ENCODE peak calls at places on chromosomes 4 and X, in four cellular contexts. P, G, K and M are unnamed samples. For H3K9me3, the result is how much of the 10 kb centered on the place peaks cover.

GRCh38 chr4:135429528-135429927 is 1227.9 kb upstream of the PABPC4L start:
- DNase-seq in K (no peak), G (no peak), P (no peak), M (no peak)

GRCh38 chrX:76428243-76429130 is 977 bp downstream of the MAGEE1 start:
- DNase-seq in G (peak), P (no peak), K (peak), M (no peak)

GRCh38 chr4:57037982-57038604 is 59.4 kb downstream of the POLR2B start:
- DNase-seq in G (peak), P (peak), K (peak), M (no peak)

GRCh38 chr4:147285751-147286150 is 195.1 kb upstream of the EDNRA start:
- DNase-seq in G (no peak), P (no peak), K (no peak), M (no peak)

GRCh38 chr4:185183622-185184281 is 20.0 kb downstream of the CFAP97 start:
- DNase-seq in K (peak), P (peak), G (peak), M (peak)

GRCh38 chrX:3743821-3744439 is 30.5 kb upstream of the PRKX start:
- DNase-seq in G (no peak), P (no peak), K (no peak), M (no peak)

GRCh38 chr4:188329526-188329925 is 190.3 kb downstream of the TRIML1 start:
- DNase-seq in K (no peak), P (no peak), G (no peak), M (no peak)

GRCh38 chrX:69077895-69078455 is 87.3 kb downstream of the PJA1 start:
- DNase-seq in G (no peak), K (no peak), P (no peak), M (no peak)

GRCh38 chrX:18047440-18047940 is 173.2 kb downstream of the BEND2 start:
- DNase-seq in K (no peak), P (peak), G (no peak), M (no peak)

GRCh38 chr4:10960386-10960785 is 275.8 kb upstream of the CLNK start:
- DNase-seq in K (no peak), G (no peak), P (no peak), M (no peak)

GRCh38 chr4:139912423-139912822 is 241.6 kb downstream of the MAML3 start:
- DNase-seq in G (no peak), K (no peak), P (no peak), M (no peak)

GRCh38 chr4:48295116-48295515 is 25.5 kb upstream of the TEC start:
- DNase-seq in K (peak), G (no peak), P (no peak), M (no peak)

DNA sequence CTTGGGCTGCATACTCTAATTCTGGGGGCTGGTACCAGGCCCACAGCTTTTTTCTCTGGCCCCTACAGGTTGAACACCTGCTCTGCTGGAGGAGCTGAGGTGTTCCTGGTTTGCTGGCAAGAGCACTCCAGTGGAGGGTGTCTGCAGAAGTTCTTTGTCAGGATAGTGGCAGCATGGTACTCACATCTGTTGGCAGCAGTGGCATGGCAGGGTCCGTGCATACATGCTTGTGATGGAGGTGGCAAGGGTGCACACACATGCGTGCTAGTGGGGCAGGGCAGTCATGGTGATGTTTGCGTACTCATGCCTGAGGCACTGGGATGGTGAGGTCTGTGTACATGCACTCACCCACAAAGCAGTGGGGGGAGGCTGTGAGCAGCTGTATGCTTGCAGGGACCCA is 235.5 kb upstream of the KLF8 start:
- DNase-seq in P (no peak), G (no peak), K (no peak), M (no peak)
- H3K9me3 ChIP-seq in P (under half), G (under half), K (under half), M (under half)

DNA sequence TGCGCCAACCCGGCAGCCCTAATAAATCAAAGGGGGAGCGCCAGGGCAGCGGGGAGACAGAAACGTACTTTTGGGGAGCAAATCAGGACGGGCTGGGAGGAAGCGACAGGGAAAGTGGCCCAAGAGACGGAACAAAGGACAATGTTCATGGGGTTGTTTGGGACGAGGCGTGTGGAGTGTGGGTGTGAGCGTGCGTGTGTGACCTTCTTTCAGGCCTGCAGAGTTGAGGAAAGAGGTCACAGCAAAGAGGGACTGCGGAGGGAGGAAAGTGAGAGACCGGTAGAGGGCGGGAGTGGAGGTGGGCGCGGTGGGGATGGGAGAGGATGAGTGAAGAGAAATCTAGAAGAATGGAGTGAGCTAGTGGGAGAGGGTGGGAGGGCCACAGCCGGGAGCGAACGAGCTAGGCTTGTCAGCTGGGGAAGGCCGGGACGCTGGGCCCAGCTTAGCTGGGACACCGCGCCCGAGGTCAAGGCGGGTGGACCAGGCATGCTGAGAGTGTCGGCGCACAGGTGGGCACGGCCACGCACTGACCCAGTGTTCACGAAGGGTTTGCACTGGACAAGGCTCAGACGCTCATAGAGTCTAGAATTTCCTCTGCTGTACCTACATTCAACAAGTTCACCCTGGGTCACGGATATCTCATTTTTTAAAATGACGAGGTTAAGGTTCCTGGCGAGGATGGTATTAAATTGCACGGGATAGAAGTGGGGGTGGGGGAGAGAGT is 14.7 kb upstream of the PITX2 start:
- DNase-seq in K (no peak), P (no peak), G (no peak), M (no peak)
- H3K4me3 ChIP-seq in K (peak), P (no peak), G (no peak), M (peak)

GRCh38 chrX:41903544-41903943 is 19.8 kb downstream of the CASK start:
- DNase-seq in P (no peak), K (no peak), G (no peak), M (no peak)
- H3K9me3 ChIP-seq in P (under half), K (under half), G (under half), M (under half)

GRCh38 chrX:74527344-74527743 is 87.1 kb downstream of the RLIM start:
- DNase-seq in G (no peak), K (no peak), P (no peak), M (no peak)

GRCh38 chrX:74529311-74529710 is 85.1 kb downstream of the RLIM start:
- DNase-seq in K (no peak), G (no peak), P (no peak), M (no peak)

GRCh38 chrX:74534569-74535038 is 79.8 kb downstream of the RLIM start:
- DNase-seq in G (no peak), P (no peak), K (peak), M (no peak)

GRCh38 chrX:74535211-74535621 is 79.2 kb downstream of the RLIM start:
- DNase-seq in K (peak), P (peak), G (peak), M (no peak)

GRCh38 chrX:74531081-74531480 is 83.3 kb downstream of the RLIM start:
- DNase-seq in P (no peak), G (no peak), K (no peak), M (no peak)
- H3K4me3 ChIP-seq in P (no peak), G (no peak), K (no peak), M (no peak)

GRCh38 chr4:7556558-7556957 is 121.8 kb upstream of the PSAPL1 start:
- DNase-seq in G (no peak), K (no peak), P (no peak), M (no peak)
- H3K9me3 ChIP-seq in G (under half), K (under half), P (under half), M (under half)

DNA sequence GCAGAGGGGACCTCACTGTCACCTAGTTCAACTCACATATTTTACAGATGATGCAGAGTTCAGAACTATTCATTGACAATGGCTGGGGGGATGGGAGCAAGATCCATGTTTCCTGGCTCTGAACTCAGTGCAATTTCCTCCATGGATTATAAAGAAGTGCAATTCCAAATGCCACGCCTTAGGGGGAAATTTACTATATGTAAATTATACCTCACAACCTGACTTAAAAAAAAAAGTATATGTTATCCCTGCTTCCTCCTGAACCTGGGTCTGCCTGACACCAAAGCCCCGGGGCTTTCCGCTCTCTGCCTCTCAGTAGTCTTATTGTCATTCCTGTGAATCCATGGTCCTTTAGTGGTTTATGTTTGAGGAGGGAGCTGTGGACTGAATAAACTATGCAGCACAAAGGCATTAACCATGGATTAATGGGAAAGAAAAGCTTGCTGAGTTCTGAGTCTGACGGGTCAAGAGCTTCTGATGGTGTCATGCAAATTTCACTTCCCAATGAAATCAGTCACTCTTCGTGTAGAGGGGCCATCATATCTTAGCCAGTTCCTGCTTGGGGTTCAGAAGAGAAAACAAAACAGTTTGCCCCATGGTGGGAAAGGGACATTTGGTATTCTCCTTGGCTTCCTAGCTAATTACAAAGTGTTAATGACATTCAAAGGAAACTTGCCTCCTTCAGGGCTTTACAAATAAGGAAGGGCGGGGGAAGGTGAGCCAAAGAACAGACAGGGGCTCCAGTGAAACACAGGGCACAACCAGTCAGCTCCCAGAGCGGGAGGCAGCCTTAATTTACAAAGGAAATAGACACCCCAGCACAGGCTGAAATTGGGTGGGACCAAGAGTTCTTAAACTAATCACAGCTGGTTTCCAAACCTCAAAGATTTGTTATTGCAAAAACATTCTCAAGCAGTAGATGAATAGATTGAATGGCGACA is 14.3 kb downstream of the FAM9C start:
- DNase-seq in P (peak), G (no peak), K (no peak), M (no peak)
- H3K4me3 ChIP-seq in P (peak), G (no peak), K (no peak), M (peak)

GRCh38 chr4:189828298-189828697 is 112.4 kb upstream of the FRG1 start:
- DNase-seq in G (no peak), K (no peak), P (no peak), M (no peak)

GRCh38 chr4:189823611-189824010 is 117.1 kb upstream of the FRG1 start:
- DNase-seq in G (no peak), P (no peak), K (no peak), M (no peak)

GRCh38 chr4:189825466-189825865 is 115.2 kb upstream of the FRG1 start:
- DNase-seq in G (no peak), P (no peak), K (no peak), M (no peak)
- H3K9me3 ChIP-seq in G (under half), P (under half), K (under half), M (under half)

DNA sequence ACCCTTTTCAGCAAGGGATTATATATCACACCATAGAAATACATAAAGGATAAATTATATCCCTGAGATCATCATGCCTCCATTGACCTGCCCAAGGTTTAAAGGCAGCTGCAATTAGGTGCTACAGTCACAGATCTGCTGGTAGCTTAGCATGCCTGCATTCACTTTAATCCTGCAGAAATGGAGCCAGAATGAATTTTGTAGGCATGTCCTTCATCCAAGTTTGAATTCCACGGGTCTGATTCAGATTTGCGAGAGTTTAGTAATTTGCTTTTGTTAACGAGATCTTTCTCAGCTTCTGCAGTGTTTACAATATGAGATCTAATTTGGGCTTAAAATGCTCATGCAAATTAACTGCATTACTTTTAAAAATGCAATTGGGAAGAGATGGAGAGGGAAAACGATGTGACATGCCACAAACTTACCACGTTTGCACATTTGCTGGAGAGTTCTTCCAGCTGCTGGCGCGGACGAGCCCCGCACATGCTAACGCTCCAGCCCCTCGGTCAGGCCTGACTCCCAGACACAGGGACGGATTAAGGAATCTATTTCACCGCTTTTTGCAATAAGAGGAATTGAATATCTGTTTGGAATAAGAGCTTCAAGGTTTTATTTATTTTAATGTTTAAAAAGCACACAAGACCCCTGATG is 326.9 kb upstream of the NOCT start:
- DNase-seq in P (no peak), G (no peak), K (no peak), M (no peak)
- H3K4me3 ChIP-seq in P (no peak), G (no peak), K (peak), M (no peak)